ENCODE peak calls at places on chromosome 1, in eight cellular contexts. One of them, this sample, is unnamed.

GRCh38 chr1:39625462-39626273 is 13.8 kb downstream of the HEYL start:
- DNase-seq in tibial artery: peak; percentile 99
- DNase-seq in cardiac muscle cell: peak; percentile 97
- DNase-seq in naive B cell: no peak
- DNase-seq in NCI-H1694: no peak
- DNase-seq in CD4-positive, CD25-positive, alpha-beta regulatory T cell: no peak
- DNase-seq in ELR: no peak
- DNase-seq in anterior cingulate cortex: peak; percentile 77
- DNase-seq in this sample: no peak

GRCh38 chr1:53733975-53734649 is 4.9 kb downstream of the GLIS1 start:
- DNase-seq in anterior cingulate cortex: no peak
- DNase-seq in ELR: peak; percentile 91
- DNase-seq in NCI-H1694: no peak
- DNase-seq in naive B cell: no peak
- DNase-seq in tibial artery: no peak
- DNase-seq in CD4-positive, CD25-positive, alpha-beta regulatory T cell: no peak
- DNase-seq in cardiac muscle cell: no peak
- DNase-seq in this sample: peak; percentile 87

GRCh38 chr1:30274937-30275621 is 448.3 kb downstream of the MATN1 start:
- DNase-seq in CD4-positive, CD25-positive, alpha-beta regulatory T cell: no peak
- DNase-seq in naive B cell: no peak
- DNase-seq in anterior cingulate cortex: no peak
- DNase-seq in cardiac muscle cell: no peak
- DNase-seq in ELR: no peak
- DNase-seq in NCI-H1694: no peak
- DNase-seq in tibial artery: no peak
- DNase-seq in this sample: no peak

GRCh38 chr1:53332833-53333232 is 5.0 kb upstream of the LRP8 start:
- DNase-seq in cardiac muscle cell: no peak
- DNase-seq in naive B cell: no peak
- DNase-seq in anterior cingulate cortex: no peak
- DNase-seq in tibial artery: peak; percentile 17
- DNase-seq in NCI-H1694: no peak
- DNase-seq in ELR: no peak
- DNase-seq in CD4-positive, CD25-positive, alpha-beta regulatory T cell: no peak
- DNase-seq in this sample: no peak

GRCh38 chr1:32988665-32989064 is 24.1 kb upstream of the RNF19B start:
- DNase-seq in ELR: peak; percentile 77
- DNase-seq in cardiac muscle cell: peak; percentile 77
- DNase-seq in NCI-H1694: no peak
- DNase-seq in anterior cingulate cortex: no peak
- DNase-seq in tibial artery: peak; percentile 76
- DNase-seq in naive B cell: no peak
- DNase-seq in CD4-positive, CD25-positive, alpha-beta regulatory T cell: no peak
- DNase-seq in this sample: peak; percentile 74

GRCh38 chr1:101022294-101022693 is 3.3 kb downstream of the DPH5 start:
- DNase-seq in anterior cingulate cortex: no peak
- DNase-seq in CD4-positive, CD25-positive, alpha-beta regulatory T cell: no peak
- DNase-seq in tibial artery: no peak
- DNase-seq in cardiac muscle cell: peak; percentile 71
- DNase-seq in naive B cell: no peak
- DNase-seq in ELR: peak; percentile 74
- DNase-seq in NCI-H1694: no peak
- DNase-seq in this sample: no peak

GRCh38 chr1:59079434-59080135 is 217.3 kb upstream of the FGGY start:
- DNase-seq in NCI-H1694: no peak
- DNase-seq in cardiac muscle cell: peak; percentile 38
- DNase-seq in anterior cingulate cortex: no peak
- DNase-seq in tibial artery: no peak
- DNase-seq in CD4-positive, CD25-positive, alpha-beta regulatory T cell: no peak
- DNase-seq in naive B cell: no peak
- DNase-seq in ELR: peak; percentile 54
- DNase-seq in this sample: peak; percentile 57

GRCh38 chr1:232142403-232143314 is 487.3 kb downstream of the SIPA1L2 start:
- DNase-seq in cardiac muscle cell: peak; percentile 71
- DNase-seq in NCI-H1694: no peak
- DNase-seq in CD4-positive, CD25-positive, alpha-beta regulatory T cell: no peak
- DNase-seq in tibial artery: peak; percentile 81
- DNase-seq in naive B cell: no peak
- DNase-seq in ELR: peak; percentile 75
- DNase-seq in anterior cingulate cortex: peak; percentile 18
- DNase-seq in this sample: peak; percentile 88

This sample was measured in Daoy.